ENCODE peak calls at places on chromosomes 5 and 9, in five cellular contexts. U, I, X, R and P are unnamed samples.

GRCh38 chr9:9603345-9603744 is 1009.5 kb downstream of the PTPRD start:
- DNase-seq in U (no peak), I (no peak), X (no peak), R (no peak), P (no peak)

GRCh38 chr9:131627846-131628820 is 82.8 kb downstream of the PRRT1B start:
- DNase-seq in U (no peak), I (peak), X (no peak), R (no peak), P (no peak)

GRCh38 chr9:34328983-34329832 is at the start of the genes KIF24 and NUDT2:
- DNase-seq in U (peak), I (peak), X (peak), R (peak), P (peak)

GRCh38 chr5:180352116-180352975 is 790 bp downstream of the GFPT2 start:
- DNase-seq in U (peak), I (peak), X (peak), R (no peak), P (no peak)

GRCh38 chr9:133239533-133240090 is 30.6 kb upstream of the OBP2B start:
- DNase-seq in U (no peak), I (no peak), X (no peak), R (no peak), P (no peak)

GRCh38 chr5:149049371-149049781 is 13.5 kb downstream of the SH3TC2 start:
- DNase-seq in U (no peak), I (no peak), X (no peak), R (no peak), P (no peak)

GRCh38 chr9:116855881-116856662 is 169.0 kb downstream of the TRIM32 start:
- DNase-seq in U (no peak), I (peak), X (no peak), R (peak), P (no peak)

GRCh38 chr9:92501671-92502393 is 19.5 kb upstream of the ASPN start:
- DNase-seq in U (peak), I (no peak), X (peak), R (no peak), P (peak)

GRCh38 chr5:136133416-136134383 is 1.1 kb downstream of the SMAD5 start:
- DNase-seq in U (peak), I (peak), X (peak), R (no peak), P (peak)

GRCh38 chr5:89968870-89969472 is 440.6 kb downstream of the CETN3 start:
- DNase-seq in U (no peak), I (peak), X (peak), R (peak), P (no peak)

GRCh38 chr9:98428452-98428851 is 173.0 kb upstream of the TBC1D2 start:
- DNase-seq in U (no peak), I (no peak), X (no peak), R (no peak), P (no peak)

GRCh38 chr9:2340046-2340760 is 281.4 kb upstream of the VLDLR start:
- DNase-seq in U (no peak), I (peak), X (no peak), R (peak), P (no peak)

GRCh38 chr5:173385832-173386360 is 57.7 kb upstream of the STC2 start:
- DNase-seq in U (no peak), I (no peak), X (no peak), R (no peak), P (no peak)

GRCh38 chr5:18281947-18282557 is 647.8 kb downstream of the TAF11L14 start:
- DNase-seq in U (no peak), I (peak), X (no peak), R (peak), P (peak)

GRCh38 chr5:102152906-102153787 is 142.9 kb downstream of the SLCO4C1 start:
- DNase-seq in U (peak), I (no peak), X (no peak), R (peak), P (no peak)

GRCh38 chr5:141762316-141762715 is 80.3 kb upstream of the ARAP3 start:
- DNase-seq in U (no peak), I (no peak), X (no peak), R (no peak), P (no peak)

GRCh38 chr5:93607367-93608258 is 24.6 kb downstream of the NR2F1 start:
- DNase-seq in U (no peak), I (peak), X (no peak), R (no peak), P (peak)

GRCh38 chr9:87179556-87180340 is 232.4 kb upstream of the GAS1 start:
- DNase-seq in U (no peak), I (peak), X (no peak), R (no peak), P (peak)

GRCh38 chr5:169350759-169351240 is 49.9 kb upstream of the SLIT3 start:
- DNase-seq in U (no peak), I (peak), X (no peak), R (peak), P (peak)

GRCh38 chr9:89842267-89842768 is 237.5 kb downstream of the GADD45G start:
- DNase-seq in U (no peak), I (no peak), X (no peak), R (no peak), P (no peak)

GRCh38 chr9:37262410-37262809 is 142.0 kb downstream of the ZCCHC7 start:
- DNase-seq in U (peak), I (no peak), X (no peak), R (no peak), P (peak)

GRCh38 chr5:139919308-139919707 is 123.7 kb downstream of the PSD2 start:
- DNase-seq in U (no peak), I (peak), X (no peak), R (no peak), P (no peak)

GRCh38 chr9:136596630-136597031 is 50.8 kb upstream of the NOTCH1 start:
- DNase-seq in U (no peak), I (no peak), X (no peak), R (no peak), P (no peak)

GRCh38 chr9:136599074-136599531 is 53.3 kb upstream of the NOTCH1 start:
- DNase-seq in U (no peak), I (no peak), X (no peak), R (no peak), P (no peak)

GRCh38 chr9:136597141-136597885 is 51.5 kb upstream of the NOTCH1 start:
- DNase-seq in U (no peak), I (no peak), X (no peak), R (no peak), P (no peak)

GRCh38 chr9:136596219-136596616 is 50.4 kb upstream of the NOTCH1 start:
- DNase-seq in U (no peak), I (no peak), X (no peak), R (no peak), P (no peak)

DNA sequence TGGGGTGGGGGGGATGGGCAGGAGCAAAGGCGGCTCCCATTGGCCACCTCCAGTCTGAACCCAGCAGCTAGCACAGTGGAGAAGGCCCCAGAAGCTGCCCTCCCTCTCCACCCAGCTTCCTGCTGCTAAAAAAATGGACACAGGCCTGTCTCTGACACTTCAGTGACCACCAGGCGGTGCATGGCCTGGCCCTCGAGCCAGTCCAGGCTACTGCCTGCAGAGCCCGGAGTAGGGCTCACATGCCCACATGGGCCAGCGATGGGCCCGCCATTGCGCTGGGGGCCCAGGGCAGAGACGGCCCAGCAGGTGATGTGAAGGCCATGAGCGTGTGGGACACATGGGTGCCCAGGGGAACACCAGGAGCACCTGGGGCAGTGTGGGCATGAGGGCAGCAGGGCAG is 52.1 kb upstream of the NOTCH1 start:
- DNase-seq in U (no peak), I (no peak), X (no peak), R (no peak), P (no peak)
- TF ChIP-seq CTCF in U (no peak), I (no peak), X (no peak), R (no peak), P (peak)

DNA sequence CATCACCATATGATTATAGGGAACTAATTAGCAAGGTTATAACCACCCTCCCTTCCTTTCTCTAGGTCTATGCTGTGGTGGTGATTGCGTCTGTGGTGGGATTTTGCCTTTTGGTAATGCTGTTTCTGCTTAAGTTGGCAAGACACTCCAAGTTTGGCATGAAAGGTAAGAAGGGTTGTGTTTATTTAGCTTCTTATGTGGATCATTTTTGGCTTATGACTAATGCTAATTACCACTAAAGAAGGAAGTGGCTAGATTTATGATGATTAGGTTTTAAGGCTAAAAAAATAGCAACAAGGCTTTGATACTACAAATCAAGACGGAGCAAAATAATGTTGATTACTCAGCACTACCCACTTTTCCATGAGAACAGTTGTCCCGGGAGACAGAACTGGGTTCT is 82.4 kb downstream of the NTRK2 start:
- DNase-seq in U (no peak), I (peak), X (no peak), R (peak), P (peak)
- TF ChIP-seq CTCF in U (no peak), I (no peak), X (no peak), R (no peak), P (no peak)

GRCh38 chr5:15003511-15003920 is 131.9 kb upstream of the ANKH start:
- DNase-seq in U (peak), I (peak), X (peak), R (peak), P (peak)
- TF ChIP-seq CTCF in U (peak), I (peak), X (peak), R (peak), P (peak)

DNA sequence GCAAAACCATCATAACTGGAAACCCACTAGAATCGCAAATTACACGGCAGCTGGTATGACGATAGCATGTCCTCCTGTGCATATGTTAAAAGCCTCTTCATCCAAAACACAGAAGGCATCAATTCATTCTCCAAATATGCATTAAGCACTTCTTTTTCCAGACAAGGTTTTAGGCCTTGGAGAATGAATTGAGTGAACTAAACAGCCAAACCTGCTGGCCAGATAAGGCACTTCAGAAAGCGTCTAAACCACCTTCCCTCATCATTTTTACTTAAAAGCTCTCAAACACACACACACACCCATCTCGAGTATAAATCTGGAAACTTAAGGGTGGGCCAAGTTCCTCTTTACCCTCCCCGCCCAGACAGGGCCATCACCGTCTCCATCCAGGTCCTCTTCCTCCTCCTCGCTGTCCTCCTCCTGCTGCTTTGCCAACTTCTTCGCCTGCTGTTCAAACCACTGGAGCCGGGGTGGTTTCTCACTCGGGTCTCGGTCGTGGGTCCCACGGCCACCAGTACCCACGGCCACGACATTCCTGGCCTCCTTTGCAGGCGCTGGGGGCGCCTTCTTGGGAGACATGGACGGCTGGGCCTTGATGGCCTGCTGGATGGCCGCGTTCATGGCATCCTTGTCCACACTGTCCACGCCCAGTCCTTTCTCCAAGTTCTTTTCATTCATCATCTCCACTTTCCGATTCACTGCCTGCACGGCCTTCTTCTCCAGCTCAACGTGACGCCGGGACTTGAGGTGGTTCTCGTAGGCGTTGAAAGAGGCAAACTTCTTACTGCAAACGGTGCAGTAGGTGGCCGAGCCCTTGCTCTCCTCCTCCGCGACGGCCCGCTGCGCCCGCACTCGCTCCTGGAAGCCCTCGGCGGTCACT is 696 bp downstream of the ZNF622 start:
- DNase-seq in U (no peak), I (peak), X (no peak), R (no peak), P (no peak)
- TF ChIP-seq CTCF in U (no peak), I (peak), X (no peak), R (no peak), P (peak)